ENCODE peak calls at places on chromosomes 7 and 10, in four cellular contexts. A, O, M and D are unnamed samples.

GRCh38 chr7:51288896-51289607 is 27.6 kb downstream of the COBL start:
- DNase-seq in A (no peak), O (no peak), M (no peak), D (no peak)

GRCh38 chr10:125840955-125841354 is 17.6 kb downstream of the BCCIP start:
- DNase-seq in A (no peak), O (no peak), M (no peak), D (no peak)

GRCh38 chr7:132019718-132020117 is 463.3 kb upstream of the PODXL start:
- DNase-seq in A (no peak), O (no peak), M (no peak), D (no peak)

GRCh38 chr10:6204341-6205191 is 1.8 kb downstream of the PFKFB3 start:
- DNase-seq in A (peak), O (peak), M (peak), D (no peak)

GRCh38 chr7:48708635-48709034 is 215.7 kb upstream of the CDC14C start:
- DNase-seq in A (no peak), O (no peak), M (no peak), D (no peak)

GRCh38 chr7:7944619-7945282 is 23.8 kb upstream of the GLCCI1 start:
- DNase-seq in A (no peak), O (no peak), M (peak), D (peak)

GRCh38 chr10:66678521-66678920 is 247.3 kb upstream of the LRRTM3 start:
- DNase-seq in A (no peak), O (no peak), M (no peak), D (no peak)

GRCh38 chr7:73701357-73701995 is 18.0 kb downstream of the STX1A start:
- DNase-seq in A (peak), O (no peak), M (peak), D (no peak)

GRCh38 chr10:13890617-13891541 is 304.1 kb downstream of the PRPF18 start:
- DNase-seq in A (peak), O (no peak), M (no peak), D (no peak)

GRCh38 chr10:688287-688620 is 1.2 kb downstream of the DIP2C start:
- DNase-seq in A (no peak), O (no peak), M (no peak), D (no peak)

GRCh38 chr7:25351761-25352160 is 123.5 kb upstream of the NPVF start:
- DNase-seq in A (no peak), O (no peak), M (no peak), D (no peak)

GRCh38 chr10:50540069-50540825 is 83.5 kb downstream of the SGMS1 start:
- DNase-seq in A (no peak), O (no peak), M (no peak), D (no peak)

GRCh38 chr10:22325272-22325947 is 4.5 kb downstream of the BMI1 start:
- DNase-seq in A (peak), O (peak), M (peak), D (no peak)

GRCh38 chr7:111825046-111825445 is 262.8 kb upstream of the IMMP2L start:
- DNase-seq in A (no peak), O (no peak), M (no peak), D (no peak)

GRCh38 chr7:111833461-111833860 is 271.2 kb upstream of the IMMP2L start:
- DNase-seq in A (no peak), O (no peak), M (no peak), D (no peak)

GRCh38 chr7:111827863-111828504 is 265.7 kb upstream of the IMMP2L start:
- DNase-seq in A (peak), O (no peak), M (no peak), D (no peak)

GRCh38 chr7:111832159-111832558 is 269.9 kb upstream of the IMMP2L start:
- DNase-seq in A (no peak), O (no peak), M (no peak), D (no peak)

GRCh38 chr7:111829221-111829620 is 266.9 kb upstream of the IMMP2L start:
- DNase-seq in A (no peak), O (no peak), M (no peak), D (no peak)
- H3K4me3 ChIP-seq in A (no peak), O (no peak), M (no peak), D (no peak)

DNA sequence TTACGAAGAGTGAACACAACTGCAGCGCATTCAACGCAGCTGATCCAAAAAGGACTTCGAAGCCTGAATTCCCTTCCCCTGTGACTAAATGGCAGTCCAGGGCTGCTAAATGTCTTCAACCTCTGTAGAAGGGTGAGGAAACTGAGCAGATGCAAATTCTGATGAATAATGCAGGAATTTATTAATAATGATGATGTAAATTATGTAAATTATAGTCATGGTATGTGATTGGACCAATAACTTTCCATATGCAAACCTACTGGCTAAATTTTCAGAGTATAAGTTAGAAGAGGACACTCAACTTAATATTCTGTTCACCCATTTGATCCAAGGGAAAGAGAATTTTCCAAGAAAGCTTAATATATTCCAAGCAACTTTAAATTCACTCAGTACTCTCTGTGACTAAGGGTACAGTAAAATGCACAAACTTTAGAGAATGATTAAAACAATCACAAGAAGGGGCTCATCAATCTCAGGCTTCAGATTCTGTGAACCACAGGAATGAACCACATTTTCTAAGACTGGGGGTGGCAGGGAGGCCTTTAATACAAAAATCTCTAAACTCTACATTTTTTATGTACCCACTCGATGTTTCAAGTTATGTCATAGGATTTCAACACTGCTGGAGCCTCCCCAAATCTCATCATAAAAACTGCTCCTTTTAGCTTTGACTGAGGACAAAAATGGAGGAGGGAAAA is 3.5 kb downstream of the FGFR2 start:
- DNase-seq in A (no peak), O (no peak), M (no peak), D (no peak)
- H3K4me3 ChIP-seq in A (peak), O (no peak), M (no peak), D (no peak)

GRCh38 chr7:42233166-42233565 is 3.8 kb downstream of the GLI3 start:
- DNase-seq in A (peak), O (no peak), M (no peak), D (no peak)
- H3K4me3 ChIP-seq in A (no peak), O (no peak), M (no peak), D (no peak)

DNA sequence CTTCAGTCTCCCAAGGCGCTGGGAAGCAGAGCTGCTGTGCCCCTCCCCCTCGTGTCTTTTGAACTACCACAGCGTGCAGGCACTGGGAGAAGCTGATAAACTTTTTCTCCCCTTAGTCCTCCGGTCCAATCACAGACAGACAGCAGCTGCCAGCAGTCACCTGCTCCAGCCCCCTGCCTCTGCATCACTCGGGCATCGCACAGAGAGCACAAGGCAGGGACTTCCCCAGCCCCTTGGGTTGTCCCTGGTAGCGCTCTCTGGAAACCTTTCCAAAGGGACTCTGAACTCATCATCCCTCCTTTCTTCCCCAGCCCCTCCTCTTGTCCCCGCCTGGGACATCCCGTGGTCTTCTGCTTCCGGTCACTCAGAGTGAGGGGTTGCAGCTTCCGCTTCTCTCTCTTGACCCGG is 1.4 kb upstream of the NEUROG3 start:
- DNase-seq in A (no peak), O (no peak), M (no peak), D (no peak)
- H3K4me3 ChIP-seq in A (no peak), O (peak), M (no peak), D (no peak)

GRCh38 chr10:29849886-29850285 is 209.5 kb downstream of the JCAD start:
- DNase-seq in A (no peak), O (no peak), M (no peak), D (no peak)
- H3K4me3 ChIP-seq in A (no peak), O (peak), M (no peak), D (no peak)

DNA sequence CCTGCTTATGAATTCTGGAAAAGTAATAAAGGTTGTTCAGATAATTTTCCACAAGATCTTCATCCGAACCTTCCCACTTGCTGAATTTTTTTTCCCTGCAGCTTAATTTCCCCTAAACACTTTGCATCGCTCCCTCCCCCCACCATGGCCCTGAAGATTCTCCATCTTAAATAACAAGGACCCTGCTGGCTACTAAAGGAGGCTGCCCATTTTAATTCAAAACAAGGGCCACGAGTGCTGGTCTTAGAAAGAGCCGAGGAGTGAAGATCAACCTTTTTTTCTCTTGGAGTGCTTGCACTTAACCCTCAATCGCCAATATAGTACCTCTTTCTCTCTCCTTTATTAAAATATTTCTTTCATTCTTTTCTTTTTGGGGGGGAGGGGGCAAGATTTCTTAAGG is 9.2 kb upstream of the SP8 start:
- DNase-seq in A (no peak), O (no peak), M (no peak), D (no peak)
- H3K4me3 ChIP-seq in A (no peak), O (no peak), M (no peak), D (no peak)

DNA sequence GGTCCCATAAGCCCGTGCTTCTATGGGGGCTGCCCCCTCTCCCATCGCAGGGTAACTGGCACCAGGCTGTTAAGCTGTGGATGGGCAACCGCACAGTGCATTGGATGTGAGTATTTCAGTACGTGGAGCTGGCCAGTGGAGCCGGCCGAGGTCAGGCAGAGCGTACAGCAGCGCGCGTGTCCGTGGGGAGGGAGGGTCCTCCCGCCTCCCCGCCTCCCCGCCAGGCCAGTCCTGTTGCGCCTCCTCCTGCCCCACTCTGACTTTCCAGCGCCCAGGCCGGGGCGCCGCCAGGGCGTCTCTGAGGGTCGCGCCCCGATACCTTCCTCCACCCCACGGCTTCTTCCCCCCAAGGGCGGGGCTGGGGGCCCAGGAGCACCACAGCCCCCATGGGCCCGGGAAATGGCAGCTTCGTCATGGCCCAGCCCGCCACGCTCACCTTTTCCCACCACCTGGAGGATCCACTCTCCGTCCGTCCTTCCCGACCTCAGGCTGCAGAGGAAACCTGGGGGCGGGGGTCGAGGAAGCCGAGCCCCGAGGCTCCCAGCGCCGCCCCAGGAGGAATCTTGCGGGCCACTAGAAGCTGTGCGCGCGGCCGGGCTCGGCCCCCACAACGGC is 924 bp upstream of the PFKP start:
- DNase-seq in A (no peak), O (no peak), M (no peak), D (no peak)
- H3K4me3 ChIP-seq in A (no peak), O (peak), M (peak), D (no peak)

DNA sequence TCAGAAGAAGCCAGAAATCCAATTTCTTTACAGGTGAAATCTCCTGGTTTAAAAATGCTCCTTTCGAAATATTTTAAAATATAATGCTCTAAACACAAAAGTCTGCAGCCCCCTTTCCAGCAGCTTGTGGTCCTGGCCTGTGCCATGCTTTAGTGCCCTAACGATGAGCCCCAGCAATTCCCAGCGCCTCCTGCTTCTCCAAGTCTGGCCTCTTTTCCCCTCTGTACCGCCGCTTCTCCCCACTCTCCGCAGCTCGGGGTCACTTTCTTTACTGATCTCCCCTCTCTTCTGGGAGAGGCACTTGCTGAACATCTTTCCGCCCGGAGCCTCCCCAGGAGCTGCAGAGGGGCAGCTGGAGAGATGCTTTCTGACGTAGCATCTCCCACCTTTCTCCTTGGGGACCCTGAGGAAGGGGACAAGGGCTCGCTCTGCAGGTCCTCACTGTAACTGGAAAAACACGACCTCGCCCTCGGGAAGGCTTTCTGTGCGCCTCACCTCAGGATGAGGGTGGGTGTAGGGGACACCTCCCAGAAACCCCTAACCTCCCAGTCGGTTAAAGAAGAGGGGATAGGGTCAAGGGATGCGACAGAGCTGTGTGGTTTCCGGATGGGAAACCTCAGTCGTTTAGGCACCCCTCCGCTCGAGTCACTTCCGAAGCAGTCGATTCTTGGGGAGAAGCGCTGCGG is 544 bp upstream of the INA start:
- DNase-seq in A (no peak), O (no peak), M (no peak), D (no peak)
- H3K4me3 ChIP-seq in A (no peak), O (peak), M (no peak), D (peak)

GRCh38 chr7:20786779-20787651 is at the start of gene SP8:
- DNase-seq in A (peak), O (no peak), M (no peak), D (no peak)
- H3K4me3 ChIP-seq in A (peak), O (peak), M (no peak), D (no peak)